ENCODE peak calls at places on chromosomes 4 and X, in four cellular contexts. R is stomach, Z is tibial nerve, I is H54. N is an unnamed sample.
A peak's percentile ranks its signal among the peaks of the same experiment; 100 is the strongest.

GRCh38 chr4:172869621-172870268 is 298.9 kb upstream of the GALNT7 start:
- DNase-seq in R (no peak), Z (no peak), I (no peak), N (no peak)

GRCh38 chr4:9709724-9710123 is 71.7 kb upstream of the DRD5 start:
- DNase-seq in R (no peak), Z (no peak), I (no peak), N (no peak)

GRCh38 chr4:51835854-51836253 is 7.1 kb upstream of the DCUN1D4 start:
- DNase-seq in R (no peak), Z (no peak), I (no peak), N (no peak)

GRCh38 chrX:40304115-40304514 is 206.4 kb upstream of the BCOR start:
- DNase-seq in R (no peak), Z (no peak), I (no peak), N (no peak)

GRCh38 chr4:181502611-181503010 is 740.6 kb upstream of the TENM3 start:
- DNase-seq in R (no peak), Z (no peak), I (no peak), N (no peak)

GRCh38 chr4:59002148-59002547 is 1892.0 kb upstream of the IGFBP7 start:
- DNase-seq in R (no peak), Z (no peak), I (no peak), N (no peak)

GRCh38 chr4:182126096-182126495 is 117.1 kb upstream of the TENM3 start:
- DNase-seq in R (no peak), Z (no peak), I (no peak), N (no peak)

GRCh38 chrX:133852837-133853236 is 132.6 kb downstream of the GPC3 start:
- DNase-seq in R (no peak), Z (no peak), I (no peak), N (no peak)

GRCh38 chrX:112819813-112820212 is 20.8 kb downstream of the AMOT start:
- DNase-seq in R (no peak), Z (no peak), I (no peak), N (no peak)

GRCh38 chrX:143664302-143664701 is 28.4 kb upstream of the SLITRK4 start:
- DNase-seq in R (no peak), Z (no peak), I (no peak), N (no peak)

GRCh38 chr4:181971973-181972372 is 271.2 kb upstream of the TENM3 start:
- DNase-seq in R (no peak), Z (no peak), I (no peak), N (no peak)

GRCh38 chr4:37981844-37982720 is 21.9 kb downstream of the PTTG2 start:
- DNase-seq in R (no peak), Z (no peak), I (no peak), N (no peak)

GRCh38 chrX:11944486-11944885 is 186.4 kb downstream of the MSL3 start:
- DNase-seq in R (no peak), Z (no peak), I (peak; percentile 9), N (peak; percentile 27)

GRCh38 chr4:171342646-171343045 is 470.6 kb upstream of the GALNTL6 start:
- DNase-seq in R (no peak), Z (no peak), I (no peak), N (no peak)

GRCh38 chrX:86148594-86148993 is 343 bp downstream of the DACH2 start:
- DNase-seq in R (no peak), Z (no peak), I (no peak), N (no peak)

GRCh38 chrX:17680732-17681413 is 56.4 kb upstream of the SCML1 start:
- DNase-seq in R (no peak), Z (no peak), I (no peak), N (no peak)

GRCh38 chr4:109131559-109131958 is 170.9 kb downstream of the COL25A1 start:
- DNase-seq in R (no peak), Z (no peak), I (no peak), N (no peak)

GRCh38 chr4:177902386-177902785 is 460.1 kb upstream of the AGA start:
- DNase-seq in R (no peak), Z (no peak), I (no peak), N (no peak)

GRCh38 chr4:127000846-127001245 is 631.9 kb upstream of the INTU start:
- DNase-seq in R (no peak), Z (no peak), I (no peak), N (no peak)

GRCh38 chr4:24686866-24687672 is 102.7 kb upstream of the DHX15 start:
- DNase-seq in R (peak; percentile 66), Z (peak; percentile 36), I (no peak), N (peak; percentile 62)

GRCh38 chrX:26032141-26032917 is 105.8 kb upstream of the MAGEB18 start:
- DNase-seq in R (no peak), Z (no peak), I (no peak), N (no peak)

GRCh38 chr4:173943547-173943946 is 339.9 kb downstream of the FBXO8 start:
- DNase-seq in R (no peak), Z (no peak), I (no peak), N (no peak)

GRCh38 chrX:21305799-21306336 is 68.3 kb upstream of the CNKSR2 start:
- DNase-seq in R (no peak), Z (no peak), I (no peak), N (no peak)

GRCh38 chr4:89298160-89298559 is 9.4 kb downstream of the GPRIN3 start:
- DNase-seq in R (no peak), Z (no peak), I (no peak), N (no peak)

GRCh38 chr4:2741626-2742025 is 14.5 kb downstream of the TNIP2 start:
- DNase-seq in R (no peak), Z (no peak), I (no peak), N (no peak)

GRCh38 chr4:75916091-75916661 is 13.9 kb upstream of the PPEF2 start:
- DNase-seq in R (no peak), Z (no peak), I (peak; percentile 12), N (peak; percentile 23)

GRCh38 chrX:41956027-41956426 is 32.7 kb upstream of the CASK start:
- DNase-seq in R (no peak), Z (no peak), I (no peak), N (no peak)

GRCh38 chr4:8381814-8382581 is 58.5 kb downstream of the ACOX3 start:
- DNase-seq in R (no peak), Z (no peak), I (no peak), N (no peak)

GRCh38 chr4:53941331-53941730 is 123.1 kb downstream of the CHIC2 start:
- DNase-seq in R (no peak), Z (no peak), I (no peak), N (no peak)

GRCh38 chr4:55186123-55186522 is 60.7 kb upstream of the KDR start:
- DNase-seq in R (no peak), Z (no peak), I (no peak), N (no peak)

GRCh38 chr4:107380190-107380589 is 339.8 kb downstream of the PAPSS1 start:
- DNase-seq in R (no peak), Z (no peak), I (no peak), N (no peak)

GRCh38 chrX:133412246-133412645 is 3.0 kb downstream of the GPC4 start:
- DNase-seq in R (no peak), Z (no peak), I (no peak), N (no peak)

DNA sequence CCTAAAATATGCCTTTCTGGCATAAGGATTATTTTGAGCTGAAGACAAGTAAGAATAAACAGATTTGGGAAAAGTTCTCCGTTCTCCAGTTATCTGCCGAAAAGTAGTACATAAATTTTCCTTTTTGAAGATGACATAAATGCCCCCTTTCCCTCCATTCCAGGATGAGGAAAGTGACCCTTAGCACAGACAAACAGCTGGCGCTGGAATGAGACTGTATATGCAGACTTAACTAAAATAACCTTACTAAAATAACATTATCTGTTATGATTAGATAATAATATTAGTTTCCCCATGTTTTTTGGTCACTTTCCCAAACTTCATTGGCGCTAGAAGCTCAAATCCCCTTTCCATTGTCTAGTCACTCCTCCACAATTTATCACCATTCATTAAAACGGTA is 21.5 kb downstream of the PDGFC start:
- DNase-seq in R (no peak), Z (no peak), I (no peak), N (no peak)
- TF ChIP-seq POLR2A in R (no peak), Z (no peak), I (no peak), N (no peak)

GRCh38 chr4:128571747-128572146 is 237.8 kb upstream of the JADE1 start:
- DNase-seq in R (no peak), Z (no peak), I (peak; percentile 31), N (peak; percentile 90)
- TF ChIP-seq POLR2A in R (no peak), Z (no peak), I (no peak), N (no peak)

GRCh38 chrX:54198262-54198661 is 15.2 kb upstream of the FAM120C start:
- DNase-seq in R (no peak), Z (no peak), I (no peak), N (no peak)
- TF ChIP-seq POLR2A in R (no peak), Z (no peak), I (no peak), N (no peak)

GRCh38 chrX:13734278-13735172 is at the start of the genes OFD1 and TRAPPC2:
- DNase-seq in R (peak; percentile 95), Z (peak; percentile 77), I (peak; percentile 51), N (peak; percentile 94)
- TF ChIP-seq POLR2A in R (peak; percentile 97), Z (peak; percentile 94), I (peak; percentile 65), N (peak; percentile 73)

GRCh38 chr4:7309176-7309575 is 116.8 kb downstream of the SORCS2 start:
- DNase-seq in R (no peak), Z (no peak), I (no peak), N (no peak)
- TF ChIP-seq POLR2A in R (no peak), Z (no peak), I (no peak), N (no peak)

DNA sequence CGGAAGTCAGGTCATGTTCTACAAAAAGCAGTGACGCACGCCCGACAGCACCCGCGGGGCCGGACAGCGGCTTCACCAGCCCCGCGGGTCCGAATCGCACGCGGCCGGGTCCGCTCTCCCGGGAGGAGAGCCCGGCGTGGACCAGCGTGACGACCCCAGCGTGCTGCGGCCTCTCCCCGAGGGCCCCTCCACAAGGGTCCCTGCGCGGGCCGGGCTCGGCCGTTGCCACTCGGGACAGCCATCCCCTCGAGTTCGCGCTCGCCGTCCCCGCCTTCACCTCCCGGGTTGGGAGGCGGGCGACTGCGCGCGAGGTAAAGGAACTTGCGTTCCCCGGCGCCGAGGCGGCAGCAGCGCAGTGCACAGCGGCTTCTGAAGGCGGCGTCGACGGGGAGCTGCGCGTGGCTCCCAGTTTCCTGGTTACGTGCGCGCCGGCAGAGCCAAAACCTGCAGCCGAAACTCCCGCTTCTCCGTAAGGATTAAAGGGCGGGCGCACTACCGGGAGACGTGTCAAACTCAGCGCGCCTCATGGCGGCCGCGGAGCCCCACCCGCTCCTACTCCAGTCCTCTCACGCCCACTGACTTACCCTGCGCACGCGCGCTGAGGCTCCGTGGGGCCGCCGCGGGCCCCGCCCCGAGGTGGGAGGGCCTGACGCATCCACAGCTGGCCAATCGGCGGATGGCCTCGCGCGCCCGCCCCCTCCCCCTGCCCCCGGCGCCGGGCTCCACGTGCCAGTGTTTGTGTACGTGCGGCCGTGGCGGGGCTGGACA is 416 bp upstream of the LRP2BP start:
- DNase-seq in R (peak; percentile 98), Z (peak; percentile 94), I (peak; percentile 71), N (peak; percentile 97)
- TF ChIP-seq POLR2A in R (peak; percentile 54), Z (peak; percentile 91), I (peak; percentile 76), N (peak; percentile 68)

GRCh38 chr4:118774989-118775388 is 60.9 kb downstream of the SEC24D start:
- DNase-seq in R (no peak), Z (no peak), I (no peak), N (no peak)
- TF ChIP-seq POLR2A in R (no peak), Z (no peak), I (no peak), N (no peak)

N was measured in testis.